ENCODE peak calls at places on chromosome 12, in seven cellular contexts. Y, G, N, I, J, K and M are unnamed samples.

GRCh38 chr12:44286336-44286735 is 450.5 kb downstream of the TMEM117 start:
- DNase-seq in Y (no peak), G (no peak), N (no peak), I (no peak), J (no peak), K (no peak), M (peak; percentile 6)

GRCh38 chr12:32273712-32274111 is 125.6 kb upstream of the FGD4 start:
- DNase-seq in Y (no peak), G (no peak), N (no peak), I (no peak), J (peak; percentile 66), K (peak; percentile 50), M (no peak)

GRCh38 chr12:52155048-52155868 is 36.6 kb downstream of the KRT80 start:
- DNase-seq in Y (no peak), G (no peak), N (no peak), I (no peak), J (no peak), K (no peak), M (no peak)

GRCh38 chr12:52217223-52217622 is 15.8 kb upstream of the KRT7 start:
- DNase-seq in Y (no peak), G (no peak), N (peak; percentile 75), I (no peak), J (peak; percentile 22), K (no peak), M (no peak)

GRCh38 chr12:97573901-97574300 is 111.3 kb downstream of the RMST start:
- DNase-seq in Y (no peak), G (no peak), N (no peak), I (no peak), J (no peak), K (no peak), M (no peak)

GRCh38 chr12:3279832-3280231 is 202.7 kb downstream of the TSPAN9 start:
- DNase-seq in Y (no peak), G (no peak), N (no peak), I (no peak), J (no peak), K (no peak), M (no peak)

GRCh38 chr12:49885118-49885517 is 18.6 kb downstream of the FAIM2 start:
- DNase-seq in Y (no peak), G (no peak), N (no peak), I (no peak), J (peak; percentile 35), K (no peak), M (no peak)

GRCh38 chr12:104764225-104765073 is 193.6 kb downstream of the SLC41A2 start:
- DNase-seq in Y (no peak), G (no peak), N (no peak), I (no peak), J (no peak), K (no peak), M (peak; percentile 52)

GRCh38 chr12:52687527-52688385 is 7.5 kb upstream of the KRT1 start:
- DNase-seq in Y (no peak), G (no peak), N (peak; percentile 12), I (no peak), J (no peak), K (no peak), M (no peak)

DNA sequence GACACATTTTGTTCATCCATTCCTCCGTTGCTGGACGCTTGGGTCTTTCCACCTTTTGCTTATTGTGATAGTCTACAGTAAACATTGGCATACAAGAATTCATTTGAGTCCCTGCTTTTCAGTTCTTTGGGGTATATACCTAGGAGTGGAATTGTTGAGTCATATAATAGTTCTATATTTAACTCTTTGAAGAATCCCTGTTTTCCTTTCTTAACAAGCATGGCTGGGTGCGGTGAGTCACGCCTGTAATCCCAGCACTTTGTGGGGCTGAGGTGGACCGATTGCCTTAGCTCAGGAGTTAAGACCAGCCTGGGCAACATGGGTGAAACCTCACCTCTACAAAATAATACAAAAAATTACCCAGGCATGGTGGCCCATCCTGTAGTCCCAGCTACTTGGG is 75.4 kb downstream of the CCDC92 start:
- DNase-seq in Y (no peak), G (no peak), N (peak; percentile 39), I (no peak), J (no peak), K (no peak), M (no peak)
- TF ChIP-seq REST in Y (no peak), G (no peak), N (no peak), I (no peak), J (no peak), K (no peak), M (no peak)

GRCh38 chr12:24631691-24632090 is 317.2 kb downstream of the BCAT1 start:
- DNase-seq in Y (no peak), G (no peak), N (no peak), I (no peak), J (no peak), K (no peak), M (no peak)

GRCh38 chr12:24625103-24625502 is 323.8 kb downstream of the BCAT1 start:
- DNase-seq in Y (no peak), G (no peak), N (no peak), I (no peak), J (no peak), K (no peak), M (no peak)

GRCh38 chr12:24630446-24630845 is 318.5 kb downstream of the BCAT1 start:
- DNase-seq in Y (no peak), G (no peak), N (no peak), I (no peak), J (peak; percentile 22), K (no peak), M (no peak)
- TF ChIP-seq POLR2AphosphoS5 in Y (no peak), G (no peak), N (no peak), I (no peak), J (no peak), K (no peak), M (no peak)

GRCh38 chr12:80752464-80752863 is 35.8 kb downstream of the MYF5 start:
- DNase-seq in Y (no peak), G (no peak), N (no peak), I (no peak), J (no peak), K (no peak), M (no peak)

GRCh38 chr12:80756875-80757274 is 40.2 kb downstream of the MYF5 start:
- DNase-seq in Y (no peak), G (no peak), N (no peak), I (no peak), J (no peak), K (no peak), M (no peak)

GRCh38 chr12:80754259-80754658 is 37.5 kb downstream of the MYF5 start:
- DNase-seq in Y (no peak), G (no peak), N (no peak), I (no peak), J (no peak), K (no peak), M (no peak)
- TF ChIP-seq REST in Y (no peak), G (no peak), N (no peak), I (no peak), J (no peak), K (no peak), M (no peak)

GRCh38 chr12:111434049-111434448 is 28.3 kb downstream of the SH2B3 start:
- DNase-seq in Y (no peak), G (no peak), N (no peak), I (no peak), J (no peak), K (no peak), M (no peak)

GRCh38 chr12:111436266-111436665 is 30.5 kb downstream of the SH2B3 start:
- DNase-seq in Y (no peak), G (no peak), N (no peak), I (no peak), J (peak; percentile 37), K (no peak), M (no peak)

GRCh38 chr12:111436811-111437210 is 31.1 kb downstream of the SH2B3 start:
- DNase-seq in Y (no peak), G (no peak), N (no peak), I (no peak), J (no peak), K (no peak), M (no peak)

GRCh38 chr12:111434680-111435338 is 29.1 kb downstream of the SH2B3 start:
- DNase-seq in Y (no peak), G (no peak), N (no peak), I (no peak), J (peak; percentile 41), K (no peak), M (no peak)

GRCh38 chr12:111435661-111436201 is 30.0 kb downstream of the SH2B3 start:
- DNase-seq in Y (no peak), G (no peak), N (no peak), I (no peak), J (no peak), K (no peak), M (no peak)
- TF ChIP-seq POLR2AphosphoS5 in Y (no peak), G (no peak), N (no peak), I (no peak), J (no peak), K (no peak), M (peak; percentile 46)